ENCODE peak calls at places on chromosomes 13 and 19, in seven cellular contexts. Y is mesenchymal stem cell, X is H9, U is IMR-90, C is H1, G is neuronal stem cell, V is mesendoderm. Q is an unnamed sample.

GRCh38 chr19:657611-658010 is 5.4 kb downstream of the RNF126 start:
- DNase-seq in Y (no peak), X (no peak), U (no peak), C (no peak), G (no peak), V (no peak), Q (no peak)

GRCh38 chr19:29882719-29883105 is 59.3 kb upstream of the URI1 start:
- DNase-seq in Y (no peak), X (peak), U (no peak), C (no peak), G (no peak), V (peak), Q (no peak)

GRCh38 chr13:28754698-28755545 is 36.2 kb upstream of the SLC46A3 start:
- DNase-seq in Y (peak), X (peak), U (peak), C (no peak), G (no peak), V (peak), Q (no peak)

GRCh38 chr19:2186071-2186846 is 22.5 kb downstream of the DOT1L start:
- DNase-seq in Y (peak), X (no peak), U (peak), C (no peak), G (no peak), V (peak), Q (peak)

GRCh38 chr13:30676672-30677071 is 58.7 kb upstream of the ALOX5AP start:
- DNase-seq in Y (no peak), X (no peak), U (peak), C (no peak), G (no peak), V (peak), Q (peak)

GRCh38 chr13:34733720-34734119 is 208.3 kb upstream of the NBEA start:
- DNase-seq in Y (peak), X (no peak), U (no peak), C (no peak), G (peak), V (peak), Q (peak)

GRCh38 chr13:26480246-26480855 is 77.1 kb upstream of the WASF3 start:
- DNase-seq in Y (no peak), X (no peak), U (peak), C (no peak), G (no peak), V (no peak), Q (peak)

GRCh38 chr13:67064920-67065319 is 165.2 kb downstream of the PCDH9 start:
- DNase-seq in Y (no peak), X (no peak), U (no peak), C (no peak), G (no peak), V (no peak), Q (no peak)

GRCh38 chr13:113837554-113838355 is 26.1 kb downstream of the GAS6 start:
- DNase-seq in Y (peak), X (peak), U (peak), C (no peak), G (no peak), V (peak), Q (peak)

GRCh38 chr19:56088454-56089215 is 32.5 kb downstream of the ZNF787 start:
- DNase-seq in Y (no peak), X (no peak), U (no peak), C (no peak), G (no peak), V (no peak), Q (no peak)

GRCh38 chr13:42969558-42970172 is 22.4 kb downstream of the EPSTI1 start:
- DNase-seq in Y (peak), X (peak), U (peak), C (no peak), G (peak), V (peak), Q (peak)

GRCh38 chr19:1922803-1923202 is 17.6 kb downstream of the ADAT3 start:
- DNase-seq in Y (no peak), X (no peak), U (no peak), C (no peak), G (no peak), V (no peak), Q (no peak)

GRCh38 chr13:51825165-51825592 is 19.8 kb downstream of the TMEM272 start:
- DNase-seq in Y (no peak), X (no peak), U (no peak), C (no peak), G (no peak), V (no peak), Q (no peak)

GRCh38 chr13:94433055-94433947 is 46.2 kb downstream of the DCT start:
- DNase-seq in Y (no peak), X (peak), U (no peak), C (peak), G (no peak), V (peak), Q (peak)

GRCh38 chr19:45630463-45630862 is 8.7 kb downstream of the EML2 start:
- DNase-seq in Y (peak), X (no peak), U (peak), C (no peak), G (no peak), V (peak), Q (peak)

GRCh38 chr13:33109319-33109718 is 93.1 kb downstream of the KL start:
- DNase-seq in Y (no peak), X (no peak), U (no peak), C (no peak), G (no peak), V (no peak), Q (no peak)

GRCh38 chr19:58021541-58022282 is 12.1 kb upstream of the ZSCAN1 start:
- DNase-seq in Y (peak), X (peak), U (peak), C (no peak), G (peak), V (peak), Q (peak)

GRCh38 chr13:91359071-91359470 is 11.6 kb downstream of the MIR17HG start:
- DNase-seq in Y (no peak), X (no peak), U (no peak), C (no peak), G (no peak), V (no peak), Q (no peak)

GRCh38 chr19:48625891-48626327 is 6.6 kb downstream of the SPHK2 start:
- DNase-seq in Y (no peak), X (no peak), U (no peak), C (no peak), G (no peak), V (no peak), Q (no peak)

GRCh38 chr19:14977128-14977527 is 2.5 kb downstream of the SLC1A6 start:
- DNase-seq in Y (no peak), X (no peak), U (no peak), C (no peak), G (no peak), V (no peak), Q (no peak)

GRCh38 chr19:46451352-46451751 is 20.0 kb downstream of the PNMA8A start:
- DNase-seq in Y (no peak), X (no peak), U (no peak), C (no peak), G (no peak), V (no peak), Q (no peak)

GRCh38 chr13:75656590-75656989 is 20.5 kb downstream of the LMO7 start:
- DNase-seq in Y (no peak), X (no peak), U (peak), C (no peak), G (no peak), V (no peak), Q (no peak)

GRCh38 chr13:59205501-59205900 is 958.2 kb downstream of the DIAPH3 start:
- DNase-seq in Y (no peak), X (no peak), U (no peak), C (no peak), G (no peak), V (no peak), Q (no peak)

GRCh38 chr13:83722443-83722842 is 159.8 kb downstream of the SLITRK1 start:
- DNase-seq in Y (no peak), X (no peak), U (no peak), C (no peak), G (no peak), V (no peak), Q (no peak)
- H2AK5ac ChIP-seq in Y (no peak), X (no peak), U (no peak), C (no peak), G (no peak), V (no peak), Q (no peak)

GRCh38 chr13:24247016-24247415 is 62.4 kb upstream of the C1QTNF9 start:
- DNase-seq in Y (no peak), X (no peak), U (no peak), C (no peak), G (no peak), V (peak), Q (no peak)

GRCh38 chr13:24241336-24241735 is 68.0 kb upstream of the C1QTNF9 start:
- DNase-seq in Y (no peak), X (no peak), U (no peak), C (no peak), G (no peak), V (no peak), Q (no peak)

GRCh38 chr13:24244802-24245201 is 64.6 kb upstream of the C1QTNF9 start:
- DNase-seq in Y (no peak), X (no peak), U (no peak), C (no peak), G (no peak), V (no peak), Q (no peak)

DNA sequence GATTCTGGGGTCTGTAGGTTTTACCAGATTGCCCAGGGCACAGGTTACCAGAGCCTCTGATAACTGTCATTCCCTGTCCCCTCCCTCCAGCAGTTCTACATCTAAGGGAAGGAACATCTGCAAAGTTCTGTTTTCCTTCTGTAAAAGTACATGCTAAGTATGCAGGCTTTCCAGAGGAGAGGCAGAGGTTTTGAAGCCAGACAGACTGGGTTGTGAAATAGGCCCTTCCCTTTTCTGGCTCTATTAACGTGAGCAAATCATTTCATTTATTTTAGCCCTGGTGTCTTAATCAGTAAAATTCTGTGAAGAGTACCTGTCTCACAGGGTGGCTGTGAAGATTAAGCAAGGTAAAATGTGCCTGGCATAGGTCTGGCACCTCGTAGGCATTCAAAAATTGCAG is 66.1 kb upstream of the C1QTNF9 start:
- DNase-seq in Y (no peak), X (no peak), U (no peak), C (no peak), G (no peak), V (no peak), Q (no peak)
- H2AK5ac ChIP-seq in Y (no peak), X (no peak), U (no peak), C (no peak), G (no peak), V (no peak), Q (no peak)

GRCh38 chr13:112245179-112245724 is 130.9 kb upstream of the SPACA7 start:
- DNase-seq in Y (no peak), X (no peak), U (no peak), C (no peak), G (no peak), V (no peak), Q (no peak)
- H2AK5ac ChIP-seq in Y (no peak), X (no peak), U (no peak), C (peak), G (peak), V (no peak), Q (no peak)

DNA sequence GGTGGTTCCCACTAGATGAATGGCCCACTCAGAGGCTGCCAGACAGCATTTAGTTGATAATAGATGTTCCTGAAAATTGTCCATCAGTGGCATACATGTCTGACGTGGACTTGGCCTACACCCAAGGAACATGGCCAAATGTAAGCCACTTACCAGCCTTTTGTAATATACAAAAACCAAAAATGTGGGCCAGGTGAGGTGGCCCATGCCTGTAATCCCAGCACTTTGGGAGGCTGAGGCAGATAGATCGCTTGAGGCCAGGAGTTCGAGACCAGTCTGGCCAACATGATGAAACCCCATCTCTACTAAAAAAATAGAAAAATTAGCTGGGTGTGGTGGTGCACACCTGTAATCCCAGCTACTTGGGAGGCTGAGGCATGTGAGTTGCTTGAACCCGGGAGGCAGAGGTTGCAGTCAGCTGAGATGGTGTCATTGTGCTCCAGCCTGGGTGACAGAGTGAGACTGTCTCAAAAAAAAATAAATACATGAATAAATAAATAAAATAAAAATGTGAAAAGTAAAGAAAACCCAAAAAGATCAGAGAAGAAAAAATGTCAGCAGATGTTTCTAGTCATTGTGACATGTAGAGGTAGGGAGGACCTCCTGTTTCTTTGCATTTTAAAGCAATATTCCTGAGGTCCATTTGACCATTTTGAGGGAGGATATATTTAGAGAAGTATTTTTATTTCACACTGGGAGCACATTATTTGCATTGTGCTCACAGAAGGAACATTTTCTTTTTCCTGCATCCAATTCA is 7.1 kb upstream of the WTIP start:
- DNase-seq in Y (no peak), X (no peak), U (peak), C (no peak), G (no peak), V (no peak), Q (no peak)
- H2AK5ac ChIP-seq in Y (no peak), X (no peak), U (no peak), C (no peak), G (no peak), V (no peak), Q (no peak)

GRCh38 chr19:40423938-40424337 is 1.9 kb downstream of the SERTAD1 start:
- DNase-seq in Y (no peak), X (no peak), U (no peak), C (no peak), G (no peak), V (no peak), Q (no peak)
- H2AK5ac ChIP-seq in Y (no peak), X (no peak), U (peak), C (no peak), G (no peak), V (no peak), Q (no peak)

DNA sequence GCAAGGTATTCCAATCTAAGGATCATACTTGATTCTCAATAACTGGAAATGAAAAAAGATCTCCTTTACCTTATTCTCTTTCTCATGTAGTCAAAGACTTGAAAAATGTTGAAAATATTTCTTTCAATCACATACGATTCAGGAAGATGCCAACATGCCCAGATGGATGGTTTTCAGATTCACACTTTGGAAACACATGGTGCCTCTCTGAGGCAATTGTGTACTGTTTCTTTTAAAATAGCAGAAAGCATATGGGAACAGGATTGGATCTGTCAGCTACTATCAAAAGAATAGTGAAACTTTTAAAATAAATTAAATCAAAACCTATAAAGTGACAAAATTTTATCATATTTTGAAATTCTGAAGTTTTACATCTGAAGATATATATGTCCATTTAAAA is 222.4 kb downstream of the SPRY2 start:
- DNase-seq in Y (no peak), X (no peak), U (no peak), C (no peak), G (no peak), V (no peak), Q (no peak)
- H2AK5ac ChIP-seq in Y (no peak), X (no peak), U (no peak), C (no peak), G (no peak), V (no peak), Q (no peak)

GRCh38 chr19:5229778-5230165 is 110.8 kb downstream of the PTPRS start:
- DNase-seq in Y (no peak), X (no peak), U (no peak), C (no peak), G (no peak), V (no peak), Q (no peak)

GRCh38 chr19:5225486-5226345 is 114.9 kb downstream of the PTPRS start:
- DNase-seq in Y (no peak), X (peak), U (no peak), C (no peak), G (peak), V (peak), Q (peak)

GRCh38 chr19:5228932-5229777 is 111.5 kb downstream of the PTPRS start:
- DNase-seq in Y (no peak), X (no peak), U (no peak), C (no peak), G (no peak), V (no peak), Q (no peak)

GRCh38 chr19:5230730-5231555 is 109.7 kb downstream of the PTPRS start:
- DNase-seq in Y (no peak), X (no peak), U (no peak), C (no peak), G (no peak), V (no peak), Q (no peak)

GRCh38 chr19:5228490-5228889 is 112.1 kb downstream of the PTPRS start:
- DNase-seq in Y (no peak), X (no peak), U (no peak), C (no peak), G (no peak), V (no peak), Q (no peak)
- H2AK5ac ChIP-seq in Y (no peak), X (no peak), U (no peak), C (no peak), G (no peak), V (no peak), Q (no peak)

GRCh38 chr19:12596485-12596884 is 14.1 kb downstream of the ZNF490 start:
- DNase-seq in Y (no peak), X (no peak), U (no peak), C (no peak), G (no peak), V (no peak), Q (no peak)

GRCh38 chr19:12597594-12597993 is 13.0 kb downstream of the ZNF490 start:
- DNase-seq in Y (no peak), X (no peak), U (no peak), C (no peak), G (no peak), V (no peak), Q (no peak)

GRCh38 chr19:12596927-12597548 is 13.6 kb downstream of the ZNF490 start:
- DNase-seq in Y (no peak), X (no peak), U (no peak), C (no peak), G (no peak), V (no peak), Q (peak)
- H2AK5ac ChIP-seq in Y (no peak), X (no peak), U (no peak), C (no peak), G (no peak), V (no peak), Q (no peak)

Q was measured in trophoblast cell.